ENCODE peak calls at places on chromosomes 5 and 9, in ten cellular contexts. One of them, this sample, is unnamed. For H3K27me3, H3K4me1 and H3K36me3, the result is how much of the 10 kb centered on the place peaks cover.

GRCh38 chr9:87812375-87813118 is 70.1 kb upstream of the SPATA31E1 start:
- DNase-seq in left ventricle myocardium inferior: no peak
- DNase-seq in astrocyte: peak
- DNase-seq in GM23248: peak
- DNase-seq in gastrocnemius medialis: no peak
- DNase-seq in tibial artery: no peak
- DNase-seq in colonic mucosa: no peak
- DNase-seq in BE2C: peak
- DNase-seq in pancreas: no peak
- DNase-seq in heart right ventricle: no peak
- DNase-seq in this sample: peak

GRCh38 chr9:24189986-24190385 is 355.7 kb downstream of the IZUMO3 start:
- DNase-seq in left ventricle myocardium inferior: no peak
- DNase-seq in astrocyte: no peak
- DNase-seq in GM23248: no peak
- DNase-seq in gastrocnemius medialis: no peak
- DNase-seq in tibial artery: no peak
- DNase-seq in colonic mucosa: no peak
- DNase-seq in BE2C: no peak
- DNase-seq in pancreas: no peak
- DNase-seq in heart right ventricle: no peak
- DNase-seq in this sample: no peak

GRCh38 chr5:149288437-149288836 is 16.8 kb downstream of the AFAP1L1 start:
- DNase-seq in left ventricle myocardium inferior: peak
- DNase-seq in astrocyte: no peak
- DNase-seq in GM23248: no peak
- DNase-seq in gastrocnemius medialis: no peak
- DNase-seq in tibial artery: no peak
- DNase-seq in colonic mucosa: no peak
- DNase-seq in BE2C: no peak
- DNase-seq in pancreas: no peak
- DNase-seq in heart right ventricle: peak
- DNase-seq in this sample: no peak

GRCh38 chr5:97245371-97245770 is 62.3 kb upstream of the RIOK2 start:
- DNase-seq in left ventricle myocardium inferior: no peak
- DNase-seq in astrocyte: no peak
- DNase-seq in GM23248: no peak
- DNase-seq in gastrocnemius medialis: no peak
- DNase-seq in tibial artery: no peak
- DNase-seq in colonic mucosa: no peak
- DNase-seq in BE2C: no peak
- DNase-seq in pancreas: no peak
- DNase-seq in heart right ventricle: no peak
- DNase-seq in this sample: no peak

GRCh38 chr9:7533376-7534090 is 266.0 kb downstream of the DMAC1 start:
- DNase-seq in left ventricle myocardium inferior: no peak
- DNase-seq in astrocyte: no peak
- DNase-seq in GM23248: peak
- DNase-seq in gastrocnemius medialis: no peak
- DNase-seq in tibial artery: no peak
- DNase-seq in colonic mucosa: no peak
- DNase-seq in BE2C: no peak
- DNase-seq in pancreas: no peak
- DNase-seq in heart right ventricle: no peak
- DNase-seq in this sample: no peak

GRCh38 chr9:13778486-13779110 is 499.1 kb upstream of the MPDZ start:
- DNase-seq in left ventricle myocardium inferior: no peak
- DNase-seq in astrocyte: peak
- DNase-seq in GM23248: peak
- DNase-seq in gastrocnemius medialis: no peak
- DNase-seq in tibial artery: no peak
- DNase-seq in colonic mucosa: no peak
- DNase-seq in BE2C: no peak
- DNase-seq in pancreas: no peak
- DNase-seq in heart right ventricle: no peak
- DNase-seq in this sample: peak

GRCh38 chr5:91382530-91383026 is 539 bp downstream of the ARRDC3 start:
- DNase-seq in left ventricle myocardium inferior: no peak
- DNase-seq in astrocyte: no peak
- DNase-seq in GM23248: peak
- DNase-seq in gastrocnemius medialis: peak
- DNase-seq in tibial artery: no peak
- DNase-seq in colonic mucosa: peak
- DNase-seq in BE2C: peak
- DNase-seq in pancreas: no peak
- DNase-seq in heart right ventricle: peak
- DNase-seq in this sample: peak

GRCh38 chr5:50325237-50325832 is 115.8 kb downstream of the EMB start:
- DNase-seq in left ventricle myocardium inferior: no peak
- DNase-seq in astrocyte: peak
- DNase-seq in GM23248: peak
- DNase-seq in gastrocnemius medialis: no peak
- DNase-seq in tibial artery: no peak
- DNase-seq in colonic mucosa: no peak
- DNase-seq in BE2C: no peak
- DNase-seq in pancreas: no peak
- DNase-seq in heart right ventricle: no peak
- DNase-seq in this sample: peak

GRCh38 chr5:130759061-130759460 is 406.0 kb downstream of the HINT1 start:
- DNase-seq in left ventricle myocardium inferior: no peak
- DNase-seq in astrocyte: no peak
- DNase-seq in GM23248: no peak
- DNase-seq in gastrocnemius medialis: no peak
- DNase-seq in tibial artery: no peak
- DNase-seq in colonic mucosa: no peak
- DNase-seq in BE2C: no peak
- DNase-seq in pancreas: no peak
- DNase-seq in heart right ventricle: no peak
- DNase-seq in this sample: peak

GRCh38 chr9:86684148-86684547 is 263.2 kb downstream of the GAS1 start:
- DNase-seq in left ventricle myocardium inferior: no peak
- DNase-seq in astrocyte: peak
- DNase-seq in GM23248: no peak
- DNase-seq in gastrocnemius medialis: no peak
- DNase-seq in tibial artery: no peak
- DNase-seq in colonic mucosa: no peak
- DNase-seq in BE2C: no peak
- DNase-seq in pancreas: no peak
- DNase-seq in heart right ventricle: no peak
- DNase-seq in this sample: no peak

GRCh38 chr9:115640887-115641286 is 512.7 kb upstream of the PAPPA start:
- DNase-seq in left ventricle myocardium inferior: no peak
- DNase-seq in astrocyte: peak
- DNase-seq in GM23248: peak
- DNase-seq in gastrocnemius medialis: no peak
- DNase-seq in tibial artery: no peak
- DNase-seq in colonic mucosa: no peak
- DNase-seq in BE2C: no peak
- DNase-seq in pancreas: no peak
- DNase-seq in heart right ventricle: no peak
- DNase-seq in this sample: peak

GRCh38 chr5:25009063-25009462 is 364.3 kb upstream of the CDH10 start:
- DNase-seq in left ventricle myocardium inferior: no peak
- DNase-seq in astrocyte: peak
- DNase-seq in GM23248: no peak
- DNase-seq in gastrocnemius medialis: no peak
- DNase-seq in tibial artery: no peak
- DNase-seq in colonic mucosa: no peak
- DNase-seq in BE2C: no peak
- DNase-seq in pancreas: no peak
- DNase-seq in heart right ventricle: no peak
- DNase-seq in this sample: no peak

GRCh38 chr9:35481347-35481975 is 8.4 kb upstream of the RUSC2 start:
- DNase-seq in left ventricle myocardium inferior: no peak
- DNase-seq in astrocyte: peak
- DNase-seq in GM23248: peak
- DNase-seq in gastrocnemius medialis: peak
- DNase-seq in tibial artery: peak
- DNase-seq in colonic mucosa: peak
- DNase-seq in BE2C: peak
- DNase-seq in pancreas: peak
- DNase-seq in heart right ventricle: peak
- DNase-seq in this sample: peak

GRCh38 chr9:98341157-98342102 is 86.0 kb upstream of the TBC1D2 start:
- DNase-seq in left ventricle myocardium inferior: no peak
- DNase-seq in astrocyte: no peak
- DNase-seq in GM23248: no peak
- DNase-seq in gastrocnemius medialis: no peak
- DNase-seq in tibial artery: no peak
- DNase-seq in colonic mucosa: no peak
- DNase-seq in BE2C: no peak
- DNase-seq in pancreas: no peak
- DNase-seq in heart right ventricle: no peak
- DNase-seq in this sample: no peak

GRCh38 chr9:21747171-21747570 is 55.3 kb upstream of the MTAP start:
- DNase-seq in left ventricle myocardium inferior: no peak
- DNase-seq in astrocyte: peak
- DNase-seq in GM23248: peak
- DNase-seq in gastrocnemius medialis: no peak
- DNase-seq in tibial artery: no peak
- DNase-seq in colonic mucosa: no peak
- DNase-seq in BE2C: no peak
- DNase-seq in pancreas: no peak
- DNase-seq in heart right ventricle: no peak
- DNase-seq in this sample: peak
- H3K27me3 ChIP-seq in left ventricle myocardium inferior: under half
- H3K27me3 ChIP-seq in astrocyte: under half
- H3K27me3 ChIP-seq in GM23248: under half
- H3K27me3 ChIP-seq in gastrocnemius medialis: under half
- H3K27me3 ChIP-seq in tibial artery: under half
- H3K27me3 ChIP-seq in colonic mucosa: under half
- H3K27me3 ChIP-seq in BE2C: under half
- H3K27me3 ChIP-seq in pancreas: under half
- H3K27me3 ChIP-seq in heart right ventricle: under half
- H3K27me3 ChIP-seq in this sample: under half

GRCh38 chr9:120936011-120936763 is 9.6 kb upstream of the TRAF1 start:
- DNase-seq in left ventricle myocardium inferior: peak
- DNase-seq in astrocyte: peak
- DNase-seq in GM23248: peak
- DNase-seq in gastrocnemius medialis: peak
- DNase-seq in tibial artery: peak
- DNase-seq in colonic mucosa: peak
- DNase-seq in BE2C: peak
- DNase-seq in pancreas: peak
- DNase-seq in heart right ventricle: peak
- DNase-seq in this sample: peak

GRCh38 chr9:120936764-120937122 is 10.1 kb upstream of the TRAF1 start:
- DNase-seq in left ventricle myocardium inferior: no peak
- DNase-seq in astrocyte: no peak
- DNase-seq in GM23248: no peak
- DNase-seq in gastrocnemius medialis: no peak
- DNase-seq in tibial artery: no peak
- DNase-seq in colonic mucosa: no peak
- DNase-seq in BE2C: no peak
- DNase-seq in pancreas: no peak
- DNase-seq in heart right ventricle: no peak
- DNase-seq in this sample: no peak

GRCh38 chr9:120937596-120937995 is 11.0 kb upstream of the TRAF1 start:
- DNase-seq in left ventricle myocardium inferior: no peak
- DNase-seq in astrocyte: peak
- DNase-seq in GM23248: peak
- DNase-seq in gastrocnemius medialis: no peak
- DNase-seq in tibial artery: no peak
- DNase-seq in colonic mucosa: no peak
- DNase-seq in BE2C: no peak
- DNase-seq in pancreas: no peak
- DNase-seq in heart right ventricle: no peak
- DNase-seq in this sample: peak

GRCh38 chr9:120935383-120935857 is 8.8 kb upstream of the TRAF1 start:
- DNase-seq in left ventricle myocardium inferior: peak
- DNase-seq in astrocyte: peak
- DNase-seq in GM23248: peak
- DNase-seq in gastrocnemius medialis: peak
- DNase-seq in tibial artery: peak
- DNase-seq in colonic mucosa: peak
- DNase-seq in BE2C: peak
- DNase-seq in pancreas: peak
- DNase-seq in heart right ventricle: peak
- DNase-seq in this sample: peak

DNA sequence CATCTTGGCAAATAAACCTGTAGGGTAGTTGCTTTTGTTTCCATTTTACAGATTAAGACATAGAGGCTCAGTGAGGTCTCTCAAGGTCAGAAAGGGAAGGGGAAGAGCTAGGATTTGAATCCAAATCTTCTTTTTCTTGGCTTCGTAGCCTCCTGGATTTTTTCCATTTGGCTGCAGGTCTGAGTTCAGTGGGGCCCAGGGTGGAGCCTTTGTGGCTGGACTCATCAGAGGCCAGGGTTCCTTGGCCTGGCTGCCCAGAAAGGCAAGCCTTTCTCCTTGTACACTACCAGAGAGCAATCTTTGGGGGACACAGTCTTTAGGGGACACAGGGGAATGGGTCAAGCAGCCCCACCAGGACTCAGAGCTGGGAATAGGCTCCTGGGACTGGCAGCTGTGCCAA is 10.5 kb upstream of the TRAF1 start:
- DNase-seq in left ventricle myocardium inferior: peak
- DNase-seq in astrocyte: no peak
- DNase-seq in GM23248: no peak
- DNase-seq in gastrocnemius medialis: no peak
- DNase-seq in tibial artery: peak
- DNase-seq in colonic mucosa: no peak
- DNase-seq in BE2C: no peak
- DNase-seq in pancreas: no peak
- DNase-seq in heart right ventricle: no peak
- DNase-seq in this sample: no peak
- H3K4me1 ChIP-seq in left ventricle myocardium inferior: under half
- H3K4me1 ChIP-seq in astrocyte: under half
- H3K4me1 ChIP-seq in GM23248: under half
- H3K4me1 ChIP-seq in gastrocnemius medialis: under half
- H3K4me1 ChIP-seq in tibial artery: half or more
- H3K4me1 ChIP-seq in colonic mucosa: under half
- H3K4me1 ChIP-seq in BE2C: under half
- H3K4me1 ChIP-seq in pancreas: under half
- H3K4me1 ChIP-seq in heart right ventricle: under half
- H3K4me1 ChIP-seq in this sample: half or more

DNA sequence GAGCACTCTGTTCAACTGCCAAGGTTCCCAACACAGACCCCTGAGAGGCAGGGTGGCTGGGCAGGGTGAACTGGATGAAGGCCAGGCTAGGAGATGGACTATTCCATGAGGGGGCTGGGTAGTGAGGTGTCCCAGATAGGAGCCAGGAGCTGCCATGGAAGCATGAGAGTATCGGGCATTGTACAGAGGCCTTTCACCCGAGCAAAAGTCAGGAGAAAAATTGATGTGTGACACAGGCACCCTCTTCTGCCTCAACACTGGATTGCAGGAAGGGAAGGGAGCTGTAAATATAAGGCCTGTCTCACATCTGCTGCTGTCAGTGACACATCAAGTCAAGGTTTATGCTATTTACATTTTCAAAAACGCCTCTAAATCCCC is 74.6 kb downstream of the UBAP1 start:
- DNase-seq in left ventricle myocardium inferior: peak
- DNase-seq in astrocyte: no peak
- DNase-seq in GM23248: peak
- DNase-seq in gastrocnemius medialis: peak
- DNase-seq in tibial artery: no peak
- DNase-seq in colonic mucosa: no peak
- DNase-seq in BE2C: peak
- DNase-seq in pancreas: no peak
- DNase-seq in heart right ventricle: peak
- DNase-seq in this sample: peak
- H3K36me3 ChIP-seq in left ventricle myocardium inferior: under half
- H3K36me3 ChIP-seq in astrocyte: under half
- H3K36me3 ChIP-seq in GM23248: under half
- H3K36me3 ChIP-seq in gastrocnemius medialis: under half
- H3K36me3 ChIP-seq in tibial artery: under half
- H3K36me3 ChIP-seq in colonic mucosa: under half
- H3K36me3 ChIP-seq in BE2C: half or more
- H3K36me3 ChIP-seq in pancreas: under half
- H3K36me3 ChIP-seq in heart right ventricle: under half
- H3K36me3 ChIP-seq in this sample: under half

GRCh38 chr5:132808448-132808847 is 4.7 kb upstream of the SOWAHA start:
- DNase-seq in left ventricle myocardium inferior: no peak
- DNase-seq in astrocyte: no peak
- DNase-seq in GM23248: no peak
- DNase-seq in gastrocnemius medialis: no peak
- DNase-seq in tibial artery: no peak
- DNase-seq in colonic mucosa: no peak
- DNase-seq in BE2C: no peak
- DNase-seq in pancreas: no peak
- DNase-seq in heart right ventricle: no peak
- DNase-seq in this sample: no peak
- H3K27me3 ChIP-seq in left ventricle myocardium inferior: half or more
- H3K27me3 ChIP-seq in astrocyte: under half
- H3K27me3 ChIP-seq in GM23248: under half
- H3K27me3 ChIP-seq in gastrocnemius medialis: under half
- H3K27me3 ChIP-seq in tibial artery: under half
- H3K27me3 ChIP-seq in colonic mucosa: under half
- H3K27me3 ChIP-seq in BE2C: under half
- H3K27me3 ChIP-seq in pancreas: under half
- H3K27me3 ChIP-seq in heart right ventricle: half or more
- H3K27me3 ChIP-seq in this sample: under half

This sample was measured in adipocyte.